ENCODE peak calls at places on chromosomes 13 and 19, in ten cellular contexts. S is naive thymus-derived CD8-positive, alpha-beta T cell; D is uterus; I is choroid plexus epithelial cell; Q is substantia nigra; O is lower lobe of right lung; F is activated T-cell treated with anti-CD3 and anti-CD28 coated beads, Interleukin-2, amount 50 U/mL, for 72 hours; Y is dermis blood vessel endothelial cell; Z is AG09319; V is H9. N is an unnamed sample.
A peak's percentile ranks its signal among the peaks of the same experiment; 100 is the strongest.

GRCh38 chr13:32472194-32472621 is 44.3 kb upstream of the N4BP2L1 start:
- DNase-seq in I (peak; percentile 33), S (no peak), O (no peak), V (no peak), Z (no peak), F (no peak), Y (no peak), Q (no peak), D (no peak), N (peak; percentile 39)

GRCh38 chr19:29083863-29084262 is 129.1 kb downstream of the UQCRFS1 start:
- DNase-seq in I (no peak), S (no peak), D (no peak), O (no peak), Q (no peak), V (no peak), Y (no peak), Z (no peak), F (no peak), N (no peak)

GRCh38 chr13:112767506-112768471 is 78.0 kb downstream of the ATP11A start:
- DNase-seq in Q (no peak), F (no peak), D (no peak), S (no peak), O (peak; percentile 88), Y (no peak), I (no peak), V (no peak), Z (no peak), N (peak; percentile 53)

GRCh38 chr19:31126236-31126635 is 223.0 kb downstream of the TSHZ3 start:
- DNase-seq in D (no peak), V (no peak), S (no peak), Q (no peak), O (no peak), Z (no peak), F (no peak), Y (no peak), I (no peak), N (no peak)

GRCh38 chr19:17232258-17232657 is 6.2 kb downstream of the OCEL1 start:
- DNase-seq in D (no peak), Y (no peak), V (no peak), F (no peak), Q (no peak), I (no peak), O (no peak), Z (no peak), S (no peak), N (no peak)

GRCh38 chr13:113927661-113928581 is 46.0 kb downstream of the C13orf46 start:
- DNase-seq in Y (no peak), F (no peak), S (no peak), V (peak; percentile 22), D (peak; percentile 78), O (no peak), Z (peak; percentile 93), Q (no peak), I (peak; percentile 89), N (no peak)

GRCh38 chr19:15562861-15563260 is 52.2 kb upstream of the CYP4F8 start:
- DNase-seq in Q (no peak), D (no peak), Y (no peak), F (no peak), V (no peak), I (no peak), O (no peak), S (no peak), Z (peak; percentile 29), N (no peak)

GRCh38 chr19:45216677-45217076 is 28.5 kb downstream of the EXOC3L2 start:
- DNase-seq in O (no peak), Q (no peak), V (no peak), I (no peak), D (no peak), F (no peak), S (no peak), Z (no peak), Y (peak; percentile 6), N (no peak)

GRCh38 chr13:86907116-86907515 is 764.1 kb upstream of the SLITRK5 start:
- DNase-seq in D (no peak), V (no peak), Z (no peak), Y (no peak), F (no peak), I (peak; percentile 39), S (no peak), O (no peak), Q (no peak), N (no peak)

GRCh38 chr19:37981785-37982475 is 74.9 kb downstream of the SIPA1L3 start:
- DNase-seq in Q (no peak), F (no peak), Z (no peak), V (no peak), Y (no peak), I (no peak), D (no peak), O (no peak), S (no peak), N (no peak)

GRCh38 chr19:18607222-18608101 is 863 bp upstream of the CRLF1 start:
- DNase-seq in O (no peak), Y (no peak), V (no peak), S (no peak), D (no peak), I (no peak), F (no peak), Z (no peak), Q (no peak), N (no peak)

GRCh38 chr19:39307233-39307821 is 11.1 kb downstream of the IFNL1 start:
- DNase-seq in V (peak; percentile 83), Q (no peak), D (no peak), O (peak; percentile 64), S (no peak), Y (no peak), F (no peak), I (no peak), Z (no peak), N (no peak)

GRCh38 chr19:57377498-57378146 is 12.0 kb upstream of the ZNF548 start:
- DNase-seq in O (no peak), F (no peak), V (no peak), Q (no peak), S (no peak), I (no peak), D (no peak), Z (no peak), Y (no peak), N (no peak)

GRCh38 chr13:99312493-99312883 is 5.3 kb upstream of the GPR183 start:
- DNase-seq in D (peak; percentile 63), Z (peak; percentile 98), O (peak; percentile 75), V (no peak), S (no peak), Q (peak; percentile 20), Y (peak; percentile 20), F (peak; percentile 49), I (peak; percentile 94), N (peak; percentile 92)

GRCh38 chr13:48514776-48515175 is 18.1 kb downstream of the RCBTB2 start:
- DNase-seq in D (no peak), V (no peak), S (no peak), Z (no peak), Y (no peak), I (no peak), Q (no peak), O (no peak), F (no peak), N (no peak)

GRCh38 chr19:18304496-18305312 is 18.2 kb downstream of the LSM4 start:
- DNase-seq in Y (peak; percentile 80), O (peak; percentile 85), D (peak; percentile 87), I (peak; percentile 80), Q (peak; percentile 77), V (peak; percentile 65), Z (no peak), F (peak; percentile 91), S (peak; percentile 66), N (peak; percentile 75)

GRCh38 chr19:29247051-29247450 is 34.1 kb upstream of the UQCRFS1 start:
- DNase-seq in Q (no peak), Y (no peak), F (no peak), O (no peak), D (no peak), I (no peak), Z (no peak), S (no peak), V (no peak), N (no peak)

GRCh38 chr13:76223565-76223964 is 587.4 kb downstream of the LMO7 start:
- DNase-seq in Q (no peak), Y (no peak), Z (no peak), I (no peak), F (no peak), S (no peak), V (peak; percentile 33), D (no peak), O (no peak), N (no peak)

GRCh38 chr13:101977475-101977874 is 424.4 kb downstream of the FGF14 start:
- DNase-seq in V (no peak), F (no peak), O (no peak), I (no peak), D (no peak), S (no peak), Y (no peak), Z (no peak), Q (no peak), N (no peak)

GRCh38 chr19:9872618-9873242 is 37.6 kb downstream of the PIN1 start:
- DNase-seq in F (no peak), D (no peak), S (no peak), Q (no peak), I (no peak), O (no peak), Z (no peak), V (no peak), Y (no peak), N (no peak)

GRCh38 chr19:3207466-3208242 is 16.8 kb upstream of the CELF5 start:
- DNase-seq in F (no peak), I (peak; percentile 43), S (no peak), D (no peak), O (no peak), Y (no peak), Z (no peak), Q (no peak), V (peak; percentile 77), N (no peak)

GRCh38 chr13:77871596-77871995 is 47.0 kb downstream of the EDNRB start:
- DNase-seq in F (no peak), Y (no peak), S (no peak), Z (no peak), D (no peak), I (no peak), V (no peak), Q (no peak), O (no peak), N (no peak)

GRCh38 chr19:10412257-10412977 is 7.9 kb upstream of the PDE4A start:
- DNase-seq in S (no peak), D (no peak), Z (no peak), I (no peak), Q (no peak), O (no peak), V (no peak), Y (no peak), F (peak; percentile 50), N (no peak)

GRCh38 chr13:23146811-23147245 is 34.0 kb upstream of the SGCG start:
- DNase-seq in S (no peak), I (no peak), O (no peak), Z (no peak), F (no peak), V (no peak), D (no peak), Y (no peak), Q (no peak), N (peak; percentile 20)

GRCh38 chr13:33931397-33931987 is 113.5 kb downstream of the RFC3 start:
- DNase-seq in Z (no peak), F (no peak), Y (peak; percentile 70), I (peak; percentile 80), D (no peak), O (no peak), Q (no peak), V (no peak), S (no peak), N (peak; percentile 67)

GRCh38 chr19:42281175-42282035 is 12.4 kb downstream of the CIC start:
- DNase-seq in D (peak; percentile 75), S (no peak), F (peak; percentile 54), Z (no peak), O (no peak), I (peak; percentile 31), V (peak; percentile 71), Q (peak; percentile 64), Y (peak; percentile 75), N (peak; percentile 84)

GRCh38 chr13:98004107-98004506 is 50.6 kb downstream of the IPO5 start:
- DNase-seq in Z (peak; percentile 61), Q (no peak), I (peak; percentile 89), O (no peak), V (no peak), S (no peak), D (no peak), Y (no peak), F (no peak), N (no peak)

GRCh38 chr19:33384983-33385382 is 11.5 kb downstream of the CEBPG start:
- DNase-seq in O (no peak), Q (no peak), I (no peak), D (no peak), S (no peak), Z (no peak), F (no peak), Y (no peak), V (no peak), N (no peak)